ENCODE peak calls at places on chromosome 9, in four cellular contexts. One of them, this sample, is unnamed.

GRCh38 chr9:118606669-118607068 is 762.6 kb downstream of the BRINP1 start:
- DNase-seq in fibroblast of mammary gland: no peak
- DNase-seq in GM12865: no peak
- DNase-seq in EL: no peak
- DNase-seq in this sample: no peak

GRCh38 chr9:113398796-113399195 is 2.3 kb downstream of the ALAD start:
- DNase-seq in GM12865: no peak
- DNase-seq in EL: no peak
- DNase-seq in fibroblast of mammary gland: no peak
- DNase-seq in this sample: no peak

GRCh38 chr9:106883626-106884190 is 20.7 kb downstream of the ZNF462 start:
- DNase-seq in EL: peak; percentile 60
- DNase-seq in GM12865: no peak
- DNase-seq in fibroblast of mammary gland: peak; percentile 29
- DNase-seq in this sample: no peak

GRCh38 chr9:79896390-79896789 is 324.6 kb downstream of the TLE4 start:
- DNase-seq in fibroblast of mammary gland: no peak
- DNase-seq in EL: peak; percentile 76
- DNase-seq in GM12865: no peak
- DNase-seq in this sample: no peak

GRCh38 chr9:129178983-129179382 is 922 bp upstream of the IER5L start:
- DNase-seq in fibroblast of mammary gland: no peak
- DNase-seq in EL: no peak
- DNase-seq in GM12865: no peak
- DNase-seq in this sample: no peak

GRCh38 chr9:124960409-124960752 is 19.5 kb upstream of the GOLGA1 start:
- DNase-seq in EL: no peak
- DNase-seq in GM12865: no peak
- DNase-seq in fibroblast of mammary gland: peak; percentile 71
- DNase-seq in this sample: no peak

GRCh38 chr9:65411901-65412300 is 126.9 kb upstream of the FOXD4L5 start:
- DNase-seq in fibroblast of mammary gland: no peak
- DNase-seq in EL: no peak
- DNase-seq in GM12865: no peak
- DNase-seq in this sample: no peak

GRCh38 chr9:3059781-3060468 is 216.0 kb upstream of the PUM3 start:
- DNase-seq in EL: peak; percentile 49
- DNase-seq in fibroblast of mammary gland: no peak
- DNase-seq in GM12865: no peak
- DNase-seq in this sample: no peak

GRCh38 chr9:22395585-22396205 is 50.9 kb upstream of the DMRTA1 start:
- DNase-seq in fibroblast of mammary gland: peak; percentile 27
- DNase-seq in EL: peak; percentile 81
- DNase-seq in GM12865: no peak
- DNase-seq in this sample: no peak

GRCh38 chr9:107246259-107247254 is 36.5 kb upstream of the RAD23B start:
- DNase-seq in fibroblast of mammary gland: peak; percentile 32
- DNase-seq in EL: no peak
- DNase-seq in GM12865: peak; percentile 20
- DNase-seq in this sample: peak; percentile 30

GRCh38 chr9:123846966-123847365 is 83.0 kb downstream of the DENND1A start:
- DNase-seq in GM12865: no peak
- DNase-seq in fibroblast of mammary gland: no peak
- DNase-seq in EL: no peak
- DNase-seq in this sample: no peak

This sample was measured in NK-92 treated with Interleukin-12 subunit alpha and Interleukin-12 subunit beta, amount 100 ng/mL, for 24 hours.